ENCODE peak calls at places on chromosomes 7 and 10, in seven cellular contexts. X is dorsolateral prefrontal cortex; I is ACHN; R is NCI-H2081 treated with DMSO at 0.1 percent for 48 hours; F is CD8-positive, alpha-beta memory T cell; S is astrocyte of the spinal cord; U is NCI-H2029. Q is an unnamed sample.

GRCh38 chr10:109928393-109928792 is 5.1 kb upstream of the XPNPEP1 start:
- DNase-seq in X (no peak), I (no peak), R (no peak), F (no peak), S (no peak), U (no peak), Q (no peak)

GRCh38 chr10:63588436-63589180 is 67.4 kb downstream of the REEP3 start:
- DNase-seq in X (no peak), I (no peak), R (peak; percentile 16), F (no peak), S (no peak), U (peak; percentile 41), Q (no peak)

GRCh38 chr7:141646826-141647480 is 55.0 kb downstream of the DENND11 start:
- DNase-seq in X (no peak), I (no peak), R (no peak), F (no peak), S (peak; percentile 37), U (no peak), Q (no peak)

GRCh38 chr7:116955801-116956514 is 2.7 kb downstream of the ST7 start:
- DNase-seq in X (no peak), I (no peak), R (no peak), F (no peak), S (peak; percentile 20), U (no peak), Q (no peak)

GRCh38 chr10:102815790-102816549 is 21.2 kb downstream of the CYP17A1 start:
- DNase-seq in X (no peak), I (no peak), R (no peak), F (no peak), S (peak; percentile 93), U (no peak), Q (peak; percentile 42)

GRCh38 chr10:16384064-16384463 is 52.7 kb upstream of the PTER start:
- DNase-seq in X (peak; percentile 39), I (no peak), R (no peak), F (no peak), S (no peak), U (no peak), Q (no peak)

GRCh38 chr10:21810582-21811244 is 192.8 kb downstream of the DNAJC1 start:
- DNase-seq in X (no peak), I (no peak), R (no peak), F (no peak), S (no peak), U (no peak), Q (no peak)

GRCh38 chr10:24723386-24723787 is 300 bp downstream of the ARHGAP21 start:
- DNase-seq in X (no peak), I (peak; percentile 33), R (no peak), F (peak; percentile 13), S (peak; percentile 31), U (no peak), Q (peak; percentile 58)

GRCh38 chr10:22631646-22632278 is 82.6 kb downstream of the PIP4K2A start:
- DNase-seq in X (peak; percentile 91), I (peak; percentile 84), R (no peak), F (no peak), S (peak; percentile 50), U (no peak), Q (no peak)

GRCh38 chr10:104045151-104046089 is 40.3 kb downstream of the COL17A1 start:
- DNase-seq in X (peak; percentile 74), I (peak; percentile 75), R (no peak), F (no peak), S (peak; percentile 73), U (no peak), Q (no peak)

GRCh38 chr10:125148021-125148439 is 12.3 kb downstream of the CTBP2 start:
- DNase-seq in X (no peak), I (no peak), R (no peak), F (no peak), S (no peak), U (no peak), Q (peak; percentile 41)

GRCh38 chr7:150383710-150384397 is 4.7 kb downstream of the ZNF775 start:
- DNase-seq in X (peak; percentile 99), I (no peak), R (no peak), F (no peak), S (no peak), U (no peak), Q (peak; percentile 88)

GRCh38 chr10:22849077-22849810 is 78.6 kb upstream of the ARMC3 start:
- DNase-seq in X (peak; percentile 98), I (no peak), R (no peak), F (no peak), S (peak; percentile 53), U (no peak), Q (peak; percentile 17)

GRCh38 chr7:70585071-70585470 is 546.9 kb upstream of the GALNT17 start:
- DNase-seq in X (no peak), I (no peak), R (no peak), F (no peak), S (no peak), U (no peak), Q (no peak)

GRCh38 chr7:155959894-155960293 is 147.6 kb upstream of the SHH start:
- DNase-seq in X (no peak), I (no peak), R (no peak), F (no peak), S (peak; percentile 23), U (no peak), Q (peak; percentile 88)

GRCh38 chr10:34295142-34295548 is 520.0 kb downstream of the PARD3 start:
- DNase-seq in X (no peak), I (no peak), R (no peak), F (no peak), S (peak; percentile 83), U (no peak), Q (no peak)

GRCh38 chr7:37683263-37684120 is at the start of gene GPR141:
- DNase-seq in X (no peak), I (peak; percentile 17), R (no peak), F (no peak), S (peak; percentile 3), U (no peak), Q (no peak)

GRCh38 chr7:155788616-155789000 is 23.7 kb downstream of the SHH start:
- DNase-seq in X (no peak), I (peak; percentile 79), R (no peak), F (no peak), S (no peak), U (no peak), Q (no peak)

GRCh38 chr10:67976292-67977245 is 92.1 kb downstream of the SIRT1 start:
- DNase-seq in X (peak; percentile 34), I (no peak), R (no peak), F (no peak), S (no peak), U (peak; percentile 13), Q (no peak)

GRCh38 chr10:132061465-132062180 is 4.1 kb upstream of the JAKMIP3 start:
- DNase-seq in X (peak; percentile 18), I (no peak), R (no peak), F (no peak), S (no peak), U (no peak), Q (no peak)

GRCh38 chr10:133299738-133300137 is 8.9 kb downstream of the TUBGCP2 start:
- DNase-seq in X (no peak), I (no peak), R (no peak), F (no peak), S (no peak), U (no peak), Q (no peak)

GRCh38 chr7:107051376-107051775 is 6.9 kb downstream of the PRKAR2B start:
- DNase-seq in X (no peak), I (no peak), R (no peak), F (no peak), S (no peak), U (no peak), Q (no peak)

GRCh38 chr7:99579956-99580777 is 17.9 kb upstream of the TMEM225B start:
- DNase-seq in X (no peak), I (peak; percentile 30), R (no peak), F (peak; percentile 66), S (peak; percentile 39), U (no peak), Q (peak; percentile 42)

GRCh38 chr7:31308642-31309041 is 31.9 kb downstream of the NEUROD6 start:
- DNase-seq in X (no peak), I (no peak), R (no peak), F (no peak), S (no peak), U (no peak), Q (no peak)

Q was measured in mucosa of descending colon.